ENCODE peak calls at places on chromosomes 11 and 22, in seven cellular contexts. I is cardiac fibroblast, K is adrenal gland, Z is hepatocyte, N is PC-9, U is A549, Q is dorsolateral prefrontal cortex. D is an unnamed sample.

GRCh38 chr11:6402561-6402981 is 12.3 kb downstream of the SMPD1 start:
- DNase-seq in Z (no peak), I (no peak), Q (no peak), K (no peak), N (no peak), U (no peak), D (peak; percentile 89)

GRCh38 chr11:11973361-11973800 is 35.0 kb downstream of the DKK3 start:
- DNase-seq in N (no peak), Q (peak; percentile 69), Z (no peak), U (no peak), K (peak; percentile 93), I (peak; percentile 39), D (no peak)

GRCh38 chr22:17781319-17782031 is 7.2 kb upstream of the BID start:
- DNase-seq in U (peak; percentile 61), Q (no peak), I (peak; percentile 96), N (peak; percentile 41), K (no peak), Z (peak; percentile 71), D (peak; percentile 84)

GRCh38 chr11:70078095-70078795 is at the start of gene ANO1:
- DNase-seq in Z (peak; percentile 53), N (peak; percentile 52), K (no peak), U (no peak), Q (peak; percentile 33), I (no peak), D (no peak)

GRCh38 chr11:65649656-65650546 is 12.0 kb downstream of the SIPA1 start:
- DNase-seq in Z (no peak), K (no peak), N (no peak), Q (no peak), I (no peak), U (no peak), D (no peak)

GRCh38 chr11:129141748-129142475 is 50.2 kb downstream of the ARHGAP32 start:
- DNase-seq in N (no peak), Q (no peak), K (no peak), Z (no peak), U (no peak), I (peak; percentile 8), D (no peak)

GRCh38 chr11:44380009-44380313 is 70.0 kb upstream of the ALX4 start:
- DNase-seq in K (no peak), U (no peak), Q (no peak), I (no peak), N (no peak), Z (no peak), D (no peak)

GRCh38 chr22:49269928-49270327 is 557.7 kb downstream of the BRD1 start:
- DNase-seq in K (no peak), Z (no peak), I (no peak), N (no peak), U (no peak), Q (no peak), D (no peak)

GRCh38 chr11:103673773-103674172 is 362.7 kb upstream of the DDI1 start:
- DNase-seq in U (peak; percentile 5), K (no peak), I (peak; percentile 71), Z (no peak), N (no peak), Q (no peak), D (no peak)

GRCh38 chr11:26904114-26904513 is 89.8 kb upstream of the FIBIN start:
- DNase-seq in U (no peak), N (no peak), K (no peak), Q (no peak), I (no peak), Z (no peak), D (no peak)

GRCh38 chr11:117597083-117597482 is 199.9 kb downstream of the DSCAML1 start:
- DNase-seq in I (peak; percentile 41), K (peak; percentile 30), N (peak; percentile 20), Z (peak; percentile 78), Q (no peak), U (peak; percentile 38), D (peak; percentile 70)

GRCh38 chr11:12200359-12201015 is 90.1 kb downstream of the MICAL2 start:
- DNase-seq in I (peak; percentile 87), U (no peak), Q (no peak), Z (peak; percentile 50), N (peak; percentile 43), K (peak; percentile 51), D (no peak)

GRCh38 chr11:101797335-101797734 is 117.5 kb upstream of the CEP126 start:
- DNase-seq in Q (no peak), I (peak; percentile 26), U (peak; percentile 1), N (no peak), K (peak; percentile 26), Z (no peak), D (no peak)

GRCh38 chr11:58334708-58335107 is 24.2 kb downstream of the OR5B17 start:
- DNase-seq in N (peak; percentile 33), Q (no peak), U (peak; percentile 2), Z (no peak), I (peak; percentile 97), K (no peak), D (no peak)

GRCh38 chr11:10752061-10752460 is 1.0 kb downstream of the CTR9 start:
- DNase-seq in Z (no peak), Q (no peak), U (no peak), K (no peak), N (no peak), I (no peak), D (no peak)

GRCh38 chr22:46604306-46604690 is 15.9 kb upstream of the GRAMD4 start:
- DNase-seq in K (no peak), Q (no peak), N (no peak), I (peak; percentile 31), Z (no peak), U (no peak), D (peak; percentile 73)

GRCh38 chr22:39559456-39560105 is 11.0 kb upstream of the CACNA1I start:
- DNase-seq in Z (peak; percentile 27), I (no peak), N (peak; percentile 81), K (peak; percentile 49), Q (no peak), U (no peak), D (peak; percentile 32)

GRCh38 chr11:46386674-46387073 is 4.9 kb downstream of the CHRM4 start:
- DNase-seq in Z (no peak), K (no peak), Q (no peak), U (peak; percentile 41), N (peak; percentile 61), I (peak; percentile 31), D (no peak)

GRCh38 chr11:134616048-134616447 is 204.0 kb upstream of the B3GAT1 start:
- DNase-seq in N (no peak), K (no peak), Q (no peak), U (no peak), I (no peak), Z (no peak), D (no peak)

GRCh38 chr11:96227244-96227643 is 115.8 kb downstream of the MAML2 start:
- DNase-seq in Z (no peak), Q (no peak), N (no peak), K (no peak), I (no peak), U (no peak), D (no peak)

GRCh38 chr11:6249822-6250555 is 9.6 kb upstream of the CCKBR start:
- DNase-seq in K (peak; percentile 97), U (peak; percentile 58), Q (peak; percentile 82), Z (peak; percentile 78), N (peak; percentile 45), I (peak; percentile 80), D (no peak)

DNA sequence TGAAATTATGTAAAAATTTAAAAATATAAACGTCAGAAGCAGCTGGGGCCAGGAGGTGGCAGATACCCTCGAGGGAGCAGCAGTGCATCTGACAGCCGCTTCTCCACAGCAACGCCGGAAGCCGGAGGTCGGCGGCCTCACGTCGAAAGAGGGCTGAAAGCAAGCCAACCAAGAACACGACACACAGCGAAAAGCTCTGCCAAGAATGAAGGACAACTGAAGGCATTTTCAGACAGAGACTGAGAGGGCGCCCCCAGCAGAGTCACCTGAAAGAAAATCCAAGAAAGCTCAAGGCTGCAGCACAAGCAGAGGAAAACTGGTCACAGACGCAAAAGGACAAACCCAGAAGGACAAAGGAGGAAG is 34.4 kb upstream of the MOB2 start:
- DNase-seq in U (no peak), N (no peak), K (peak; percentile 57), Q (no peak), Z (no peak), I (peak; percentile 14), D (no peak)
- TF ChIP-seq CTCF in U (no peak), N (no peak), K (no peak), Q (no peak), Z (no peak), I (no peak), D (no peak)

GRCh38 chr11:8283510-8284272 is 20.0 kb upstream of the LMO1 start:
- DNase-seq in K (no peak), Q (no peak), Z (peak; percentile 36), U (no peak), I (no peak), N (no peak), D (no peak)
- H3K4me3 ChIP-seq in K (no peak overlapping the region), Q (peak overlapping the region; percentile 41), Z (no peak overlapping the region), U (no peak overlapping the region), I (no peak overlapping the region), N (no peak overlapping the region), D (no peak overlapping the region)

GRCh38 chr11:16603890-16604783 is 134.3 kb upstream of the C11orf58 start:
- DNase-seq in K (peak; percentile 71), N (peak; percentile 19), I (no peak), U (no peak), Z (peak; percentile 68), Q (no peak), D (no peak)

GRCh38 chr11:16604784-16605439 is 133.5 kb upstream of the C11orf58 start:
- DNase-seq in I (peak; percentile 29), Z (peak; percentile 77), Q (no peak), U (no peak), N (peak; percentile 37), K (peak; percentile 62), D (no peak)

GRCh38 chr11:16605971-16606783 is 132.3 kb upstream of the C11orf58 start:
- DNase-seq in N (peak; percentile 86), K (peak; percentile 94), Q (peak; percentile 83), I (peak; percentile 90), U (peak; percentile 86), Z (peak; percentile 94), D (peak; percentile 84)

GRCh38 chr11:16606784-16607674 is 131.4 kb upstream of the C11orf58 start:
- DNase-seq in Z (peak; percentile 71), I (no peak), K (no peak), Q (no peak), U (no peak), N (peak; percentile 25), D (no peak)

GRCh38 chr11:16605440-16605970 is 132.9 kb upstream of the C11orf58 start:
- DNase-seq in Q (no peak), N (peak; percentile 20), Z (peak; percentile 60), U (no peak), K (peak; percentile 41), I (no peak), D (no peak)
- TF ChIP-seq CTCF in Q (no peak), N (no peak), Z (no peak), U (no peak), K (no peak), I (no peak), D (no peak)

GRCh38 chr22:23178512-23179254 is 1.6 kb upstream of the BCR start:
- DNase-seq in K (peak; percentile 67), U (peak; percentile 55), N (peak; percentile 51), I (peak; percentile 62), Z (peak; percentile 85), Q (peak; percentile 58), D (peak; percentile 66)
- H3K4me3 ChIP-seq in K (no peak overlapping the region), U (no peak overlapping the region), N (no peak overlapping the region), I (no peak overlapping the region), Z (no peak overlapping the region), Q (no peak overlapping the region), D (no peak overlapping the region)

DNA sequence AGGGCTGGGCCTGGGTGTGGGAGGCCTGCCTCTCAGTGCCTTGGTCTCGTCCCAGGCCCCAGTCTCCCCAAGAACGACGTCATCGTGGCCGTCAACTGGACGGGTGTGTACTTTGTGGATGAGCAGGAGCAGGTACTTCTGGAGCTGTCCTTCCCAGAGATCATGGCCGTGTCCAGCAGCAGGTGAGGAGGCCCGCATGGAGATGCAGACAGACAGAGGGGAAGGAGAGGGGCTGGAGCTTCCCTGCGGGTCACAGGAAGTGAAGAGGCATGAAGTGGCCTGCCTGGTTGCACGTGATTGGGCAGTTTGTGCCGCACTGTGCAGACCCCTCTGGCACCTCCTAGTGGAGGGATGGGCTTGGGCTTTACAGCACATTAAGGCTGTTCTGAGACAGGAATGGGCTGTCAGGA is 70.4 kb downstream of the MYO7A start:
- DNase-seq in N (no peak), I (peak; percentile 9), Z (no peak), Q (no peak), K (peak; percentile 15), U (peak; percentile 53), D (peak; percentile 52)
- TF ChIP-seq CTCF in N (peak; percentile 60), I (peak; percentile 35), Z (no peak), Q (no peak), K (no peak), U (peak; percentile 9), D (peak; percentile 42)

D was measured in GM12865.